ENCODE peak calls at places on chromosomes 6 and 20, in eight cellular contexts. Q is mesothelial cell of epicardium; M is astrocyte; H is cardiac muscle cell; R is endodermal cell; P is activated CD4-positive, CD25-positive, alpha-beta regulatory T cell; F is amygdala; D is B cell. C is an unnamed sample.
A peak's percentile ranks its signal among the peaks of the same experiment; 100 is the strongest.

GRCh38 chr6:27872634-27873028 is 39.6 kb downstream of the OR2B2 start:
- DNase-seq in M (no peak), H (no peak), F (no peak), Q (no peak), P (no peak), D (peak; percentile 44), R (no peak), C (no peak)

GRCh38 chr20:9228774-9229450 is 160.0 kb downstream of the PLCB4 start:
- DNase-seq in F (no peak), P (no peak), Q (no peak), R (no peak), D (no peak), M (no peak), H (no peak), C (no peak)

GRCh38 chr20:438581-439469 is 23.5 kb downstream of the TBC1D20 start:
- DNase-seq in R (no peak), Q (no peak), M (no peak), F (no peak), D (no peak), H (no peak), P (no peak), C (no peak)

GRCh38 chr6:7725849-7726415 is at the start of gene BMP6:
- DNase-seq in H (peak; percentile 96), P (peak; percentile 9), R (peak; percentile 97), M (peak; percentile 74), F (peak; percentile 62), Q (peak; percentile 89), D (peak; percentile 91), C (peak; percentile 85)

GRCh38 chr20:14634666-14635065 is 297.3 kb upstream of the FLRT3 start:
- DNase-seq in P (no peak), M (no peak), R (no peak), H (no peak), D (no peak), Q (no peak), F (no peak), C (no peak)

GRCh38 chr6:70371454-70372105 is 41.7 kb upstream of the FAM135A start:
- DNase-seq in D (peak; percentile 33), F (no peak), H (peak; percentile 83), P (no peak), M (peak; percentile 64), Q (no peak), R (no peak), C (no peak)

GRCh38 chr6:10146723-10147451 is 268.0 kb downstream of the TFAP2A start:
- DNase-seq in Q (no peak), H (peak; percentile 39), P (no peak), D (no peak), R (peak; percentile 76), M (peak; percentile 5), F (peak; percentile 17), C (peak; percentile 37)

GRCh38 chr6:19943042-19943441 is 105.9 kb downstream of the ID4 start:
- DNase-seq in F (no peak), P (no peak), R (no peak), H (no peak), M (no peak), Q (no peak), D (no peak), C (no peak)

GRCh38 chr20:49937023-49937929 is 1.1 kb downstream of the RNF114 start:
- DNase-seq in F (no peak), M (no peak), D (peak; percentile 41), R (no peak), P (no peak), H (no peak), Q (no peak), C (no peak)

GRCh38 chr20:62892348-62893304 is 31.0 kb upstream of the TCFL5 start:
- DNase-seq in Q (no peak), R (peak; percentile 40), P (no peak), D (no peak), M (no peak), H (no peak), F (no peak), C (no peak)